ENCODE peak calls at places on chromosome 17, in five cellular contexts. One of them, this sample, is unnamed.

GRCh38 chr17:36817483-36818048 is 119.7 kb upstream of the LHX1 start:
- DNase-seq in HL-60: no peak
- DNase-seq in endodermal cell: no peak
- DNase-seq in A673: no peak
- DNase-seq in mesenchymal stem cell: no peak
- DNase-seq in this sample: no peak

GRCh38 chr17:37110012-37110701 is 161.4 kb downstream of the AATF start:
- DNase-seq in HL-60: no peak
- DNase-seq in endodermal cell: no peak
- DNase-seq in A673: no peak
- DNase-seq in mesenchymal stem cell: peak
- DNase-seq in this sample: no peak

GRCh38 chr17:80980397-80981061 is 11.1 kb upstream of the CHMP6 start:
- DNase-seq in HL-60: no peak
- DNase-seq in endodermal cell: no peak
- DNase-seq in A673: no peak
- DNase-seq in mesenchymal stem cell: peak
- DNase-seq in this sample: no peak

GRCh38 chr17:82804442-82805191 is 35.2 kb downstream of the ZNF750 start:
- DNase-seq in HL-60: no peak
- DNase-seq in endodermal cell: no peak
- DNase-seq in A673: no peak
- DNase-seq in mesenchymal stem cell: no peak
- DNase-seq in this sample: peak

GRCh38 chr17:16269658-16270057 is 52.6 kb downstream of the PIGL start:
- DNase-seq in HL-60: no peak
- DNase-seq in endodermal cell: no peak
- DNase-seq in A673: no peak
- DNase-seq in mesenchymal stem cell: peak
- DNase-seq in this sample: no peak

GRCh38 chr17:2691069-2691871 is 20.3 kb downstream of the CLUH start:
- DNase-seq in HL-60: no peak
- DNase-seq in endodermal cell: peak
- DNase-seq in A673: no peak
- DNase-seq in mesenchymal stem cell: no peak
- DNase-seq in this sample: no peak

GRCh38 chr17:15456972-15457722 is 10.3 kb downstream of the CDRT4 start:
- DNase-seq in HL-60: no peak
- DNase-seq in endodermal cell: no peak
- DNase-seq in A673: no peak
- DNase-seq in mesenchymal stem cell: peak
- DNase-seq in this sample: peak

GRCh38 chr17:16286947-16287562 is 66.2 kb downstream of the CENPV start:
- DNase-seq in HL-60: no peak
- DNase-seq in endodermal cell: peak
- DNase-seq in A673: no peak
- DNase-seq in mesenchymal stem cell: no peak
- DNase-seq in this sample: no peak

GRCh38 chr17:17663160-17664072 is 17.8 kb upstream of the RAI1 start:
- DNase-seq in HL-60: no peak
- DNase-seq in endodermal cell: peak
- DNase-seq in A673: peak
- DNase-seq in mesenchymal stem cell: peak
- DNase-seq in this sample: no peak

GRCh38 chr17:7014995-7015586 is 2.7 kb downstream of the RNASEK start:
- DNase-seq in HL-60: no peak
- DNase-seq in endodermal cell: no peak
- DNase-seq in A673: peak
- DNase-seq in mesenchymal stem cell: peak
- DNase-seq in this sample: no peak

GRCh38 chr17:31475378-31476162 is 84.1 kb downstream of the RAB11FIP4 start:
- DNase-seq in HL-60: no peak
- DNase-seq in endodermal cell: no peak
- DNase-seq in A673: no peak
- DNase-seq in mesenchymal stem cell: peak
- DNase-seq in this sample: no peak

GRCh38 chr17:40464392-40464855 is 21.2 kb downstream of the IGFBP4 start:
- DNase-seq in HL-60: no peak
- DNase-seq in endodermal cell: peak
- DNase-seq in A673: no peak
- DNase-seq in mesenchymal stem cell: no peak
- DNase-seq in this sample: no peak

GRCh38 chr17:39001703-39002637 is 34.8 kb upstream of the FBXO47 start:
- DNase-seq in HL-60: peak
- DNase-seq in endodermal cell: peak
- DNase-seq in A673: peak
- DNase-seq in mesenchymal stem cell: peak
- DNase-seq in this sample: no peak

GRCh38 chr17:12386240-12386639 is 279.4 kb upstream of the MYOCD start:
- DNase-seq in HL-60: no peak
- DNase-seq in endodermal cell: no peak
- DNase-seq in A673: peak
- DNase-seq in mesenchymal stem cell: no peak
- DNase-seq in this sample: no peak

GRCh38 chr17:47633996-47634395 is 15.7 kb upstream of the KPNB1 start:
- DNase-seq in HL-60: no peak
- DNase-seq in endodermal cell: no peak
- DNase-seq in A673: no peak
- DNase-seq in mesenchymal stem cell: no peak
- DNase-seq in this sample: no peak

GRCh38 chr17:80625627-80626026 is 81.0 kb downstream of the RPTOR start:
- DNase-seq in HL-60: no peak
- DNase-seq in endodermal cell: peak
- DNase-seq in A673: no peak
- DNase-seq in mesenchymal stem cell: no peak
- DNase-seq in this sample: no peak

GRCh38 chr17:73368085-73368631 is 56.4 kb upstream of the CDC42EP4 start:
- DNase-seq in HL-60: no peak
- DNase-seq in endodermal cell: no peak
- DNase-seq in A673: no peak
- DNase-seq in mesenchymal stem cell: no peak
- DNase-seq in this sample: no peak

GRCh38 chr17:9942885-9943284 is 37.8 kb upstream of the RCVRN start:
- DNase-seq in HL-60: no peak
- DNase-seq in endodermal cell: no peak
- DNase-seq in A673: no peak
- DNase-seq in mesenchymal stem cell: no peak
- DNase-seq in this sample: no peak

GRCh38 chr17:66953661-66954060 is 10.8 kb upstream of the CACNG4 start:
- DNase-seq in HL-60: no peak
- DNase-seq in endodermal cell: no peak
- DNase-seq in A673: no peak
- DNase-seq in mesenchymal stem cell: no peak
- DNase-seq in this sample: no peak

GRCh38 chr17:60107526-60108257 is 29.0 kb upstream of the HEATR6 start:
- DNase-seq in HL-60: no peak
- DNase-seq in endodermal cell: peak
- DNase-seq in A673: peak
- DNase-seq in mesenchymal stem cell: no peak
- DNase-seq in this sample: no peak

DNA sequence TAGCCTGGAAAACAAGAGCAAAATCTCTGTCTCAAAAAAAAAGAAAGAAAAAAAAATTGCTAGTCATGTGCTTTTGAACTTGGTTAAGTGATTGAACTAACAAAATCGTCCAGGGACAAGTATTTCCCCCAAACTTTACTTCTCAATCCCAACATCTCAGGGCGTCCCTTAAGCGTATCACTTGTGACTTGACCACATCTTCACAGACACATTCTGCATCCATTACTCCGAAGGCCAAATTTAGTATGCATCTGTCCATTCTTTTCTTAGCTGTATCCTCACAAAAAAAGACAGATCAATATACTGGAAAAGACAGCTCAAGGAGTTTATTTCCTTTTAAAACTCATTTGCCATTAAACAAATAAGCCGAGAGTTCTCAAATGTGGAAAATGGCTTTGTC is 5.9 kb upstream of the JPT1 start:
- DNase-seq in HL-60: no peak
- DNase-seq in endodermal cell: no peak
- DNase-seq in A673: no peak
- DNase-seq in mesenchymal stem cell: no peak
- DNase-seq in this sample: no peak
- H3K27ac ChIP-seq in HL-60: no peak
- H3K27ac ChIP-seq in endodermal cell: no peak
- H3K27ac ChIP-seq in A673: no peak
- H3K27ac ChIP-seq in mesenchymal stem cell: no peak
- H3K27ac ChIP-seq in this sample: no peak

GRCh38 chr17:1494203-1494602 is 1.7 kb upstream of the MYO1C start:
- DNase-seq in HL-60: no peak
- DNase-seq in endodermal cell: no peak
- DNase-seq in A673: no peak
- DNase-seq in mesenchymal stem cell: no peak
- DNase-seq in this sample: no peak

GRCh38 chr17:1493291-1493980 is 950 bp upstream of the MYO1C start:
- DNase-seq in HL-60: no peak
- DNase-seq in endodermal cell: no peak
- DNase-seq in A673: peak
- DNase-seq in mesenchymal stem cell: no peak
- DNase-seq in this sample: no peak

GRCh38 chr17:1490643-1491405 is 1.7 kb downstream of the MYO1C start:
- DNase-seq in HL-60: no peak
- DNase-seq in endodermal cell: peak
- DNase-seq in A673: peak
- DNase-seq in mesenchymal stem cell: peak
- DNase-seq in this sample: no peak

GRCh38 chr17:1492249-1493206 is at the start of gene MYO1C:
- DNase-seq in HL-60: no peak
- DNase-seq in endodermal cell: peak
- DNase-seq in A673: no peak
- DNase-seq in mesenchymal stem cell: no peak
- DNase-seq in this sample: no peak

DNA sequence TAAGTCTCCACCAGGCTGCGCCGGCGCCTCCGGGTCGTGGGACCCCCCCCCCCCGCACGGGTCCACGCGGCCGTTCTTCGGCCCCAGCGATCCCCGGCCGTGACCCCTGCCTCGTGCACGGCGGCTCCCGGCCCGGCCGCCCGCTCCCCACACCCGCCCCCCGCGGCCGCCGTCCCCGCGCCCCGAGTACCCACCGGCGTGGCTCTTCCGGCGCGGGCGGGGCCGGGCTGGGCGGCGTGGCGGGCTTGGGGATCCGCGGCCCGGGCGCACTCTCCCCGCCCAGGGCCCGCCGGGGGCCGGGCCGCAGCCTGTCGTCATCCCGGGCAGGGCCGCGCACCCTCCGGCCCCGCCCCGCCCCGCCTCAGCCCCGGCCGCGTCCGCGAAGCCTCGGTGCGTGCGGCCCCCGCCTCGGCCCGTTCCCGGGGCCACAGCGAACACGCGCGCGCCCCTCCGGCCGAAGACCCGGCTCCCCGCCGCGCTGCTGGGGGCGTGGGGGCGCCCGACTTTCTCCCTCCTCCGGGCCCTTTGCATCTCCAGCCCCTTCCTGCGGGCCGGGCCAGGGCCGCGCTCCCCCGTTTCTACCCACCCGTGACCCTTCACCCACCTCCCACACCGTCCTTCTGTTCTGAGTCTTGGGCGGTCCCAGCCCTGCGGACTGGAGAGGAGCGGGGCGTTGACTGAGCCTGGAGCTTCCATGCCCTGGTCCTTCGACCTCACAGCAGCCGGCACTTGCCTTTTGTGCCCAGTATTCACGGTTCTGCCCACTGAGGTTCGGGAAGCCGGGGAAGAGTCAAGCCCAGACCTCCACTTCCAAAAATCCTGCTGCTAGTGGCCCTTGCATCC is 859 bp downstream of the MYO1C start:
- DNase-seq in HL-60: no peak
- DNase-seq in endodermal cell: peak
- DNase-seq in A673: no peak
- DNase-seq in mesenchymal stem cell: peak
- DNase-seq in this sample: no peak
- H3K27ac ChIP-seq in HL-60: no peak
- H3K27ac ChIP-seq in endodermal cell: no peak
- H3K27ac ChIP-seq in A673: peak
- H3K27ac ChIP-seq in mesenchymal stem cell: no peak
- H3K27ac ChIP-seq in this sample: peak

GRCh38 chr17:64059756-64060155 is 39.3 kb upstream of the ICAM2 start:
- DNase-seq in HL-60: no peak
- DNase-seq in endodermal cell: no peak
- DNase-seq in A673: no peak
- DNase-seq in mesenchymal stem cell: no peak
- DNase-seq in this sample: no peak
- H3K27ac ChIP-seq in HL-60: no peak
- H3K27ac ChIP-seq in endodermal cell: no peak
- H3K27ac ChIP-seq in A673: no peak
- H3K27ac ChIP-seq in mesenchymal stem cell: no peak
- H3K27ac ChIP-seq in this sample: no peak

GRCh38 chr17:13885953-13886889 is 183.1 kb upstream of the COX10 start:
- DNase-seq in HL-60: no peak
- DNase-seq in endodermal cell: peak
- DNase-seq in A673: no peak
- DNase-seq in mesenchymal stem cell: peak
- DNase-seq in this sample: no peak
- H3K27ac ChIP-seq in HL-60: no peak
- H3K27ac ChIP-seq in endodermal cell: no peak
- H3K27ac ChIP-seq in A673: no peak
- H3K27ac ChIP-seq in mesenchymal stem cell: no peak
- H3K27ac ChIP-seq in this sample: no peak